ENCODE peak calls at places on chromosome 12, in five cellular contexts. U is MCF 10A; V is stimulated activated CD4-positive, alpha-beta T cell treated with anti-CD3 and anti-CD28 coated beads, TNF-alpha, amount 100 ng/mL, for 24 hours; P is NCI-H345; Q is upper lobe of left lung. S is an unnamed sample.

GRCh38 chr12:100643246-100643645 is 69.8 kb downstream of the GAS2L3 start:
- DNase-seq in Q (peak; percentile 76), U (no peak), P (no peak), V (no peak), S (peak; percentile 67)

GRCh38 chr12:90393089-90393488 is 561.9 kb downstream of the CCER1 start:
- DNase-seq in V (no peak), Q (no peak), P (no peak), U (no peak), S (no peak)

GRCh38 chr12:19120795-19121194 is 8.7 kb upstream of the PLEKHA5 start:
- DNase-seq in Q (no peak), P (no peak), U (no peak), V (no peak), S (no peak)

GRCh38 chr12:50411051-50411660 is 10.5 kb downstream of the LARP4 start:
- DNase-seq in V (no peak), P (no peak), Q (peak; percentile 83), U (peak; percentile 28), S (no peak)

GRCh38 chr12:77104281-77104680 is 38.9 kb upstream of the E2F7 start:
- DNase-seq in Q (no peak), U (no peak), P (no peak), V (no peak), S (no peak)

GRCh38 chr12:105623337-105623736 is 292.8 kb downstream of the C12orf75 start:
- DNase-seq in Q (no peak), U (no peak), V (no peak), P (no peak), S (no peak)

GRCh38 chr12:28870839-28871440 is 278.1 kb upstream of the FAR2 start:
- DNase-seq in Q (no peak), P (no peak), U (peak; percentile 13), V (no peak), S (no peak)

GRCh38 chr12:6626654-6627283 is 9.0 kb downstream of the LPAR5 start:
- DNase-seq in U (no peak), P (no peak), Q (no peak), V (no peak), S (no peak)

GRCh38 chr12:118689793-118690192 is 291.5 kb upstream of the SRRM4 start:
- DNase-seq in U (no peak), Q (no peak), P (no peak), V (no peak), S (no peak)

GRCh38 chr12:78878447-78878846 is 13.9 kb downstream of the SYT1 start:
- DNase-seq in V (no peak), U (no peak), P (peak; percentile 20), Q (no peak), S (no peak)

GRCh38 chr12:15858348-15858747 is 23.8 kb upstream of the STRAP start:
- DNase-seq in P (no peak), Q (no peak), V (no peak), U (no peak), S (no peak)

GRCh38 chr12:24960222-24960855 is 11.4 kb upstream of the BCAT1 start:
- DNase-seq in P (no peak), Q (no peak), U (peak; percentile 59), V (no peak), S (no peak)

GRCh38 chr12:122138181-122138580 is 35.8 kb downstream of the IL31 start:
- DNase-seq in V (no peak), P (no peak), U (no peak), Q (no peak), S (no peak)

GRCh38 chr12:115998789-115999478 is 278.6 kb downstream of the MED13L start:
- DNase-seq in U (no peak), V (no peak), P (no peak), Q (no peak), S (no peak)

S was measured in NCI-H510A.